ENCODE peak calls at places on chromosome 5, in four cellular contexts. P is DND-41, L is GM23248, G is NT2/D1. J is an unnamed sample.
A peak's percentile ranks its signal among the peaks of the same experiment; 100 is the strongest.

GRCh38 chr5:76145945-76146344 is 62.8 kb downstream of the SV2C start:
- DNase-seq in G (peak; percentile 30), P (no peak), L (peak; percentile 6), J (no peak)

GRCh38 chr5:177310757-177311173 is 933 bp downstream of the MXD3 start:
- DNase-seq in L (peak; percentile 16), G (no peak), P (peak; percentile 78), J (no peak)

GRCh38 chr5:3359642-3360041 is 236.0 kb upstream of the IRX1 start:
- DNase-seq in G (no peak), L (no peak), P (no peak), J (no peak)

GRCh38 chr5:152642406-152642805 is 237.3 kb upstream of the NMUR2 start:
- DNase-seq in G (no peak), L (no peak), P (no peak), J (no peak)

GRCh38 chr5:138212828-138213160 is 329 bp downstream of the CDC23 start:
- DNase-seq in L (peak; percentile 66), P (no peak), G (no peak), J (no peak)

GRCh38 chr5:41408676-41409443 is 101.5 kb downstream of the PLCXD3 start:
- DNase-seq in L (peak; percentile 87), G (no peak), P (no peak), J (no peak)

GRCh38 chr5:36575367-36575781 is 31.0 kb upstream of the SLC1A3 start:
- DNase-seq in P (no peak), L (peak; percentile 50), G (no peak), J (no peak)

GRCh38 chr5:58922392-58923171 is 339.7 kb downstream of the RAB3C start:
- DNase-seq in L (peak; percentile 75), G (no peak), P (no peak), J (peak; percentile 93)

GRCh38 chr5:150398432-150399157 is 14.1 kb downstream of the CD74 start:
- DNase-seq in G (no peak), L (peak; percentile 24), P (no peak), J (no peak)

GRCh38 chr5:132463808-132464154 is 26.8 kb downstream of the IRF1 start:
- DNase-seq in G (no peak), P (peak; percentile 80), L (no peak), J (no peak)
- H3K4me1 ChIP-seq in G (peaks cover 5% of the 10 kb centered on the region), P (peaks cover 93% of the 10 kb centered on the region), L (peaks cover 26% of the 10 kb centered on the region), J (peaks cover 32% of the 10 kb centered on the region)

DNA sequence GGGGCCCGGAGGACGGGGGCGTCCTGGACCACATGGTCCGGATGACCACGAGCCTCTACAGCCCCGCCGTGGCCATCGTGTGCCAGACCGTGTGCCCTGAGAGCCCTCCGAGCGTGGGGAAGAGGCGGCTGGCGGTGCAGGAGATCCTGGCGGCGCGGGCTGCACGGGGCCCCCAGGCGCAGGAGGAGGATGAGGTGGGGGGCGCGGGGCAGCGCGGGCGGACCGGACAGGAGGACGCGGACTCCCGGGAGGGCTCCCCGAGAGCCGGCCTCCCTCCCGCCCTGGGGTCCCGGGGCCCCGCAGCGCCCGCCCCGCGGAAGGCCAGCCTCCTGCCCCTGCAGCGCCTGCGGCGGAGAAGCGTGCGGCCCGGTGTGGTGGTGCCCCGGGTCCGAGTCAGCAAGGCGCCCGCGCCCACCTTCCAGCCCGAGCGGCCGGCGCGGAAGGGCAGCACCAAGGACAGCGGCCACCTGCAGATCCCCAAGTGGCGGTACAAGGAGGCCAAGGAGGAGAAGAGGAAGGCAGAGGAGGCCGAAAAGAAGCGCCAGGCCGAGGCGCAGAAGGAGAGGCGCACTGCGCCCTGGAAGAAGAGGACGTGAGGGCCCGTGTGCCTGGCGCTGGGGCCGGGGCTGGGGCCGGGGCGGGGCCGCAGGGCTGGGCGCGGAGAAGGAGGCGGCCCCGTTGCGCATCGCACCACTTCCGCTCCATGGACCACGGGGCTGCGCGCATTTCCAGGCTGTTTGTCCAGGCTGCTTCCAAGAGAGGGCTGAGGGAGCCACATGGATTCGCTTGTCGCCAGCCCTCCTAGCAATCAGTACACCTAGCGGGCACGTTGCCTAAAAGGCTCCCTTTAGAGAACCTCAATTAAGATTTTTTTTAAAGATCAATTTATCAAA is 85.9 kb downstream of the ANKRD33B start:
- DNase-seq in P (no peak), G (no peak), L (no peak), J (no peak)
- H3K4me3 ChIP-seq in P (no peak overlapping the region), G (no peak overlapping the region), L (no peak overlapping the region), J (no peak overlapping the region)

DNA sequence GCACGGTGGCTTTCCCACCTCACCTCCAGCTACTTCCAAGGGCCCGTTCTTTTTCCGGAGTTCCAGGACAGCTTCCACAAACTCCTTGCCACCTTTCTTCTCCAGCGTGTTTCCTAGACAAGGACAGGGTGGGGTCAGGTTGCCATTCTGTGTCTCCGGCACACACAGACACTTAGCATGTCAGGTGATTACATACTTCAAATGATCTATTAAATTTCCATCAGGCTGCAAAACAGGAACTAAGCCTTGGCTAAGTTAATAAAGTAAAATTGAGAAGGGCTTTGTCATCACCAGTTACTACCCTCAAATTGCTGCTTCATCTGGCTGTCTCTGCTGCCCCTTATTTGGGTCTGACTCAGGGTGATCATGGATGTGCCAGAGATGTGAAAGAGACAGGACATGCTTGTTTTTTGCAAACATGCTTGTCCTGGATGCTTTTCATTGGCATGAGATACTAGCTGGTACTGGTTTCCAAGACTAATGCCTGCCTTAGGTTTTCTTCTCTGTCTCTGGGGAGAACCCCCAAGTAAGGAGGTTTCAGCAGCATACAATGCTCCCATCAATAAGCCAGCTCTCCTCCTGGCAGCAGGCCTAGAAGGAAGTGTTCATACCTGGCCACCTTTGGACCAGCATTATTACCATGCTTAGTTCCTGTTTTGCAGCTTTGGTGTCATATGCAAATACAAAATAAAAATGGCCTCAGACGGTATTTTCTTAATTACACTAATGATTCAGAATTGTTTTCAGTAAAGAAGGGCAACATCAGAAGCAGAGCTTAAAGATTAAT is 52.9 kb downstream of the MACROH2A1 start:
- DNase-seq in P (no peak), G (no peak), L (no peak), J (no peak)
- H3K36me3 ChIP-seq in P (peaks cover 99% of the 10 kb centered on the region), G (peaks cover 77% of the 10 kb centered on the region), L (peaks cover 25% of the 10 kb centered on the region), J (peaks cover 90% of the 10 kb centered on the region)

GRCh38 chr5:143251175-143251574 is 152.3 kb downstream of the NR3C1 start:
- DNase-seq in L (no peak), P (no peak), G (no peak), J (no peak)

GRCh38 chr5:143249851-143250250 is 153.6 kb downstream of the NR3C1 start:
- DNase-seq in L (no peak), G (no peak), P (no peak), J (no peak)

GRCh38 chr5:143247134-143247815 is 156.2 kb downstream of the NR3C1 start:
- DNase-seq in P (no peak), G (no peak), L (no peak), J (no peak)

GRCh38 chr5:143248391-143248790 is 155.1 kb downstream of the NR3C1 start:
- DNase-seq in G (no peak), L (no peak), P (no peak), J (no peak)

GRCh38 chr5:143248822-143249579 is 154.5 kb downstream of the NR3C1 start:
- DNase-seq in L (peak; percentile 90), G (no peak), P (no peak), J (no peak)
- H3K4me1 ChIP-seq in L (peaks cover 40% of the 10 kb centered on the region), G (no peaks in the 10 kb centered on the region), P (no peaks in the 10 kb centered on the region), J (peaks cover 42% of the 10 kb centered on the region)

DNA sequence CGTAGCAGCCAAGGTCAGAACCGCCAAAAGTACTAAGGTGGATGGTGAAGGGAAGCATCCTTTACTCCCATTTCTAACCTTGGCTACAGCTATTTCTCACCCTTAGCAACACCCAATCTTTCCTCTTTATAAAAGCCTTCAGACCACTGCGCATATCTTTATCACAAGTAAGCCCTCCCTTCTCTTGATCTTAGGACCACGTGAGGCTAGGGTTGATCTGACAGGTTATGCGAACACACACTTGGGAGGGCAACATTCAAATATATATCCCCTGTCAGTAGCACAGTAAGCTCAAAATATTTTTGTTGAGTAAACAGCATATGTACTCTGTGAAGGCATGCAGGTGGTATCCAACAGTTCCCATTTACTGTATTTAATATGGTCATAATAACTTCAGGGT is 1.5 kb downstream of the ARSB start:
- DNase-seq in P (no peak), L (no peak), G (no peak), J (no peak)
- H3K4me3 ChIP-seq in P (peak overlapping the region; percentile 69), L (peak overlapping the region; percentile 80), G (no peak overlapping the region), J (peak overlapping the region; percentile 94)